ENCODE peak calls at places on chromosomes 11 and 22, in six cellular contexts. B, G, O, K, L and H are unnamed samples.

GRCh38 chr11:131070365-131070764 is 154.1 kb upstream of the SNX19 start:
- DNase-seq in B (no peak), G (no peak), O (peak), K (no peak), L (no peak), H (no peak)

GRCh38 chr22:26563022-26563421 is 26.9 kb downstream of the TPST2 start:
- DNase-seq in B (no peak), G (peak), O (no peak), K (no peak), L (no peak), H (no peak)

GRCh38 chr22:35987487-35987886 is 41.1 kb downstream of the RBFOX2 start:
- DNase-seq in B (peak), G (no peak), O (peak), K (no peak), L (no peak), H (no peak)

GRCh38 chr11:86955111-86955673 is at the start of gene FZD4:
- DNase-seq in B (peak), G (peak), O (no peak), K (no peak), L (peak), H (no peak)

GRCh38 chr11:119615879-119616190 is 113.2 kb downstream of the NECTIN1 start:
- DNase-seq in B (peak), G (no peak), O (no peak), K (no peak), L (no peak), H (no peak)

GRCh38 chr11:14650064-14650463 is 6.5 kb downstream of the PDE3B start:
- DNase-seq in B (no peak), G (no peak), O (no peak), K (no peak), L (no peak), H (no peak)

GRCh38 chr11:35711173-35711910 is 48.8 kb downstream of the TRIM44 start:
- DNase-seq in B (peak), G (no peak), O (no peak), K (no peak), L (no peak), H (no peak)

GRCh38 chr22:50011447-50012200 is 941 bp downstream of the IL17REL start:
- DNase-seq in B (no peak), G (peak), O (no peak), K (no peak), L (no peak), H (no peak)

GRCh38 chr11:64877390-64878222 is 815 bp downstream of the EHD1 start:
- DNase-seq in B (no peak), G (peak), O (no peak), K (no peak), L (peak), H (no peak)

GRCh38 chr11:2570211-2570811 is 125.5 kb downstream of the KCNQ1 start:
- DNase-seq in B (no peak), G (no peak), O (no peak), K (no peak), L (no peak), H (no peak)

GRCh38 chr11:60785806-60786361 is 751 bp downstream of the MS4A10 start:
- DNase-seq in B (peak), G (no peak), O (no peak), K (no peak), L (no peak), H (no peak)

GRCh38 chr11:56841210-56841810 is 92.8 kb upstream of the OR9G4 start:
- DNase-seq in B (peak), G (peak), O (no peak), K (peak), L (peak), H (peak)

GRCh38 chr11:13772223-13773046 is 104.0 kb downstream of the FAR1 start:
- DNase-seq in B (peak), G (peak), O (no peak), K (peak), L (no peak), H (peak)

GRCh38 chr22:48850658-48851287 is 976.9 kb downstream of the BRD1 start:
- DNase-seq in B (no peak), G (no peak), O (no peak), K (no peak), L (no peak), H (no peak)

GRCh38 chr11:6307879-6308278 is 12.4 kb downstream of the CAVIN3 start:
- DNase-seq in B (peak), G (no peak), O (no peak), K (no peak), L (no peak), H (no peak)

GRCh38 chr11:86737752-86738151 is 62.6 kb upstream of the PRSS23 start:
- DNase-seq in B (peak), G (no peak), O (no peak), K (no peak), L (no peak), H (no peak)

GRCh38 chr11:132872223-132872622 is 660.1 kb downstream of the OPCML start:
- DNase-seq in B (no peak), G (no peak), O (no peak), K (no peak), L (no peak), H (no peak)

GRCh38 chr11:6315811-6316425 is 4.4 kb downstream of the CAVIN3 start:
- DNase-seq in B (peak), G (peak), O (no peak), K (no peak), L (peak), H (no peak)

GRCh38 chr11:62854013-62854824 is 14.8 kb upstream of the WDR74 start:
- DNase-seq in B (no peak), G (peak), O (no peak), K (no peak), L (no peak), H (no peak)

GRCh38 chr22:37607010-37607911 is 1.4 kb upstream of the GGA1 start:
- DNase-seq in B (peak), G (peak), O (peak), K (peak), L (peak), H (peak)

GRCh38 chr11:131464024-131464423 is 93.6 kb downstream of the NTM start:
- DNase-seq in B (no peak), G (no peak), O (no peak), K (no peak), L (no peak), H (no peak)

GRCh38 chr11:94649254-94649653 is 82.1 kb downstream of the PIWIL4 start:
- DNase-seq in B (no peak), G (no peak), O (peak), K (no peak), L (no peak), H (no peak)

GRCh38 chr11:77081976-77082836 is 15.4 kb downstream of the CAPN5 start:
- DNase-seq in B (no peak), G (no peak), O (no peak), K (no peak), L (peak), H (no peak)

GRCh38 chr11:122863704-122864326 is 18.7 kb upstream of the JHY start:
- DNase-seq in B (peak), G (peak), O (peak), K (no peak), L (peak), H (no peak)

GRCh38 chr11:62546244-62546936 is at the start of gene AHNAK:
- DNase-seq in B (peak), G (no peak), O (no peak), K (no peak), L (peak), H (no peak)

GRCh38 chr22:29938285-29938693 is 55.3 kb downstream of the MTMR3 start:
- DNase-seq in B (no peak), G (no peak), O (no peak), K (no peak), L (no peak), H (no peak)

GRCh38 chr22:49657275-49657973 is 170.2 kb downstream of the BRD1 start:
- DNase-seq in B (no peak), G (peak), O (no peak), K (no peak), L (peak), H (no peak)

GRCh38 chr22:42803454-42803853 is 53.6 kb downstream of the ARFGAP3 start:
- DNase-seq in B (no peak), G (no peak), O (no peak), K (no peak), L (no peak), H (no peak)

GRCh38 chr11:61693897-61694840 is 14.0 kb downstream of the DAGLA start:
- DNase-seq in B (peak), G (no peak), O (no peak), K (peak), L (peak), H (no peak)

GRCh38 chr11:86923993-86924766 is 31.0 kb downstream of the FZD4 start:
- DNase-seq in B (no peak), G (no peak), O (no peak), K (no peak), L (no peak), H (peak)

GRCh38 chr11:2176389-2176900 is 4.8 kb upstream of the TH start:
- DNase-seq in B (no peak), G (no peak), O (no peak), K (no peak), L (no peak), H (no peak)

GRCh38 chr11:76769071-76769560 is 14.0 kb upstream of the TSKU start:
- DNase-seq in B (peak), G (no peak), O (no peak), K (no peak), L (no peak), H (no peak)

DNA sequence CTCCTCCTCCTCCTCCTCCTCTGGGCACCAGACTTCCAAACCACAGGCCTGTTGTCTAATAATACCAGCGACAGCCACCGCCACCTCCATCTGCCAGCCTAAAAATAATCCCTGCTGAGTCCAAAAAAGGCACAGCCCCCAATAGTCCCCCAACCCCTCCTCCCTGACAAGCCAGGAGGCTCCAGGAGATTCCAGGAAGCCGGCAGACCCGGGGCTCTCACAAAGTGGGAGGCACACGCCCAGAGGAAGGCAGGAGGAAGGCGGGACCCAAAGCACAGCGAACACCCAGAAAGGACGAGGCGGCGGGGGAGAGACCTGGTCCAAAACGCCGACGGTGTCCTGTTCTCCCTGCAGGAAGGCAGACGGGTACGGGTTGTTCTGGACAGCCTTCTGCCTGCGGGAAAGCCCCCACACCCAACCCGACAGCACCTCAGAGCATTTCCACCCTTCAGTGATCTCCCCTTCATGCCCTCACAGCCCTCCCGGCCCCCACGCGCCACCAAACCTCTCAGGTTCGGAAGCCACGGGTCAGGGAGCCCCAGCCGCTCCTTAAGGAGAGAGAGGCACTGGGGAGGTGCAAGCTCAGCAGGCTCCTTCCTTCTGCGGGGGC is 5.8 kb downstream of the IGSF9B start:
- DNase-seq in B (no peak), G (no peak), O (no peak), K (no peak), L (no peak), H (no peak)
- H3K4me3 ChIP-seq in B (no peak), G (no peak), O (peak), K (peak), L (peak), H (peak)

GRCh38 chr11:20397281-20397680 is 9.8 kb downstream of the PRMT3 start:
- DNase-seq in B (peak), G (peak), O (no peak), K (no peak), L (no peak), H (peak)
- TF ChIP-seq CTCF in B (peak), G (peak), O (peak), K (peak), L (peak), H (peak)

DNA sequence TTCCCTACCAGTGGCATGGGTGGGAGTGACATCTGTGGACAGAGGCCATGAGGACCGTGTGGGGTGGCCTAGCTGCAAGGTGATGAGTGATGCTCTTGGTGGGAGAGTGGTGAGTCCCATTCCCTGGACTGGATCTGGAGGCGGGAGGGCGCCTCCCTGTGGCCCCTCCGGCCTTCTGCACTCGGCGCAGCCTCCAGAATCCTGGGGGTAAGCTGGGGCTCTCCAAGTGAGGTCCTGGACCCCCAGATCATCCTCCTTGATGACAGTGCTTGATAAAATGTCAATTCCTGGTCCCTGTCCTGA is 32.3 kb upstream of the PRR5 start:
- DNase-seq in B (no peak), G (no peak), O (no peak), K (no peak), L (no peak), H (no peak)
- H3K4me3 ChIP-seq in B (no peak), G (no peak), O (no peak), K (no peak), L (no peak), H (no peak)

DNA sequence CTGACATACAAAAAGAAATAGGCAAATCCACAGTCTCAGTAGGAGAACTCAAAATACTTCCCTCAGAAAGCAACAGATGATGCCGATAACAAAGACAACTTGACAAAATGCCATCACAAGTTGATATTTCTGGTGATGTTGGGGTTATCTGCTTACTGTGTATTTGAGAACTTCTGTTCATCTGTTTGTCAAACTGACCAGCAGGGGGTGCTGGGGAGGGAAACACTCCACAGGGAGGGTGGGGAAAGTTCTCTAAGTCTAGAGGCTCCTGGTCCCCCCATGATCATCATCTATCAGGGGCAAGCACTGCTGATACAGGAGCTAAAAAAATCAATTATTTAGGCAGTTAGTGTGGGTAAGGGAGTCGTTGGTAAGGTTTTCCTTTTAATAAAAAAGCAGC is 19.2 kb downstream of the GLYATL1 start:
- DNase-seq in B (no peak), G (peak), O (no peak), K (no peak), L (peak), H (no peak)
- TF ChIP-seq CTCF in B (peak), G (peak), O (no peak), K (peak), L (peak), H (peak)

GRCh38 chr11:43582837-43583462 is 97.6 kb upstream of the HSD17B12 start:
- DNase-seq in B (no peak), G (no peak), O (peak), K (no peak), L (no peak), H (no peak)

GRCh38 chr11:43582024-43582836 is 98.3 kb upstream of the HSD17B12 start:
- DNase-seq in B (no peak), G (no peak), O (peak), K (no peak), L (no peak), H (no peak)

GRCh38 chr11:43583548-43583947 is 97.0 kb upstream of the HSD17B12 start:
- DNase-seq in B (no peak), G (no peak), O (peak), K (no peak), L (no peak), H (no peak)

GRCh38 chr11:43589601-43590250 is 90.8 kb upstream of the HSD17B12 start:
- DNase-seq in B (no peak), G (no peak), O (peak), K (no peak), L (no peak), H (no peak)

DNA sequence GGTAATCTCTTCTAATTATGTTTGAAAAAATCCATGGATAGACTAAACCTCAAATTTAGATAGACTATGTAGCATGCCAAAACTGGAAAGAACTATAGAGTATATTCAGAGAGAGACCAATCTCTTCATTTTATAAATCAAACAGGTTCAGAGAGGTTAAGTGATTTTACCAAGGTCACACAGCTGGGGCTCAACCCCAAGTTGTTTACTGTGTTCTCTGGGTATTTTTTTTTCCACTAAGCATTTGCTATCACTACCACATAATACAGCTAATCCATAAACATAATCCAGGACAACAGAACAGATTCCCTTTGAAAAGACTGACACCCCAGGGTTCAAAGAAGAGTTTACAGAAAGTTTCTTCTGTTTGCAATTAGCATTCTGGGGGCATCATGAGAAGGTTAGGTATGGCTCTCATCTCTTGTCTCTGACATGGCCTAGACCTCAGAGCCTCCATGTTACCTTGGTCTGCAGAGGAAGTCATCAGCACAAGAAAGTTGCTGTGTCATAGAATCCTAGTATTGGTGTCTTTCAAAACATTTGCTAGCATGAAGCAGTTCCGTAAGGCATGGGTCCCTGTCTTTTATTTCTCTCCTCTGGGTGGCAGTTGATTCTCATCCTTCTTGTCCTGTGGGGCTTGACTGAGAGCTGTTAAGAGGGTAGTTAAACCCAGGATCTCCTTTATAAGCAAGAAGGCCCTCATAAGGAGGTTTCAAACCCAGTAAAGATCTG is 94.5 kb upstream of the HSD17B12 start:
- DNase-seq in B (no peak), G (no peak), O (peak), K (no peak), L (no peak), H (no peak)
- H3K4me3 ChIP-seq in B (no peak), G (no peak), O (no peak), K (no peak), L (no peak), H (no peak)

DNA sequence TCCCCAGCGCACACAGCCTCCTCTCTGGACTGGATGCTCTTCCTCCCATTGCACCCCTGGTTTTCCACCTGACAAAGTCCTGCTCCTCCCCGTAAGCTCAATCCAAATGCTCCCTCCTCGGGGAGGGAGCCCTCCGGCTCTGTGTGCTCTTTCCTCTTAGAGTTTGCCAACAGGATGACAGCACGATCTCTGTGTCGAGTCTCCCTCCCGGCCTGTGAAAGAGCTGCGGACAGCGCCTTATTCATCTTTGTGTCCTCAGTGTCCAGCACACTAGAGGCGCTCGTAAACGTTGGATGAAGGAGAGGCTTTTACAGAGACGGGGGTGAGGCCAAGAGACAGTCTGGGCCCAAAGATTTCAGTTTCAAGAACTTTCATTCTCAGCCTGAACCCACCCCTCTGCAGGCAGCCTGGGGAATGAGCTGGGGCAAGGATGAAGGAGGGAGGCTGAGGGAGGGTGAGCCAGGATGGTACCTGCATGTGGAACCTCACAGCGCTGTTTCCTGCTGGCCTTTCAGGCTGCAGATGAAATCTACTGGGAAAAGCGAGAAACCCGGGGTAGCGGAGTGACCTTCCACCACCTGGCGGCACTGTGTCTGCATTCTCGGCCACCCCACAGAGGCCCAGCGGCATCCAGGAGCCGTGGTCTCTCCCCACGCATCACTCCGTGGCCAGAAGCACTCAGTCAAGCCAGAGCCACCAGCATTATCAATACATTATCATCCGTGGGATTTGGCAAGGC is 8.5 kb upstream of the TMPRSS4 start:
- DNase-seq in B (no peak), G (no peak), O (no peak), K (no peak), L (no peak), H (no peak)
- TF ChIP-seq CTCF in B (no peak), G (peak), O (no peak), K (no peak), L (no peak), H (no peak)